ENCODE peak calls at places on chromosome 15, in eight cellular contexts. U, B, E, C, Q, R, X and T are unnamed samples.

GRCh38 chr15:27410986-27411385 is 440.0 kb downstream of the GABRG3 start:
- DNase-seq in B (no peak), Q (no peak), U (no peak), C (no peak), E (no peak), R (no peak), X (no peak), T (no peak)

GRCh38 chr15:75061272-75061671 is 37.9 kb downstream of the PPCDC start:
- DNase-seq in X (no peak), B (no peak), Q (no peak), C (no peak), U (no peak), E (no peak), R (no peak), T (peak)

GRCh38 chr15:88487176-88487795 is 19.8 kb downstream of the MRPS11 start:
- DNase-seq in X (no peak), E (no peak), U (no peak), R (no peak), C (peak), B (no peak), Q (no peak), T (no peak)

GRCh38 chr15:100224206-100225185 is 117.3 kb downstream of the ADAMTS17 start:
- DNase-seq in X (peak), B (no peak), E (no peak), C (no peak), Q (no peak), U (no peak), R (no peak), T (no peak)

GRCh38 chr15:62895905-62896316 is 146.6 kb upstream of the TPM1 start:
- DNase-seq in X (peak), U (no peak), Q (no peak), R (no peak), C (peak), B (no peak), E (no peak), T (no peak)

GRCh38 chr15:63000706-63001105 is 41.8 kb upstream of the TPM1 start:
- DNase-seq in C (no peak), Q (no peak), X (no peak), B (no peak), R (no peak), E (no peak), U (no peak), T (no peak)

GRCh38 chr15:86906406-86906805 is 826.7 kb downstream of the AGBL1 start:
- DNase-seq in U (no peak), B (no peak), C (no peak), Q (no peak), R (no peak), E (no peak), X (no peak), T (no peak)

GRCh38 chr15:80523746-80524145 is 119.6 kb downstream of the ARNT2 start:
- DNase-seq in B (no peak), X (no peak), C (no peak), U (no peak), E (no peak), R (no peak), Q (no peak), T (no peak)

GRCh38 chr15:93051236-93052089 is 37.5 kb downstream of the RGMA start:
- DNase-seq in R (peak), C (no peak), X (no peak), E (no peak), U (no peak), Q (no peak), B (no peak), T (no peak)

GRCh38 chr15:92968926-92969664 is 69.0 kb downstream of the CHD2 start:
- DNase-seq in R (no peak), E (no peak), C (peak), U (no peak), X (no peak), Q (no peak), B (no peak), T (no peak)

GRCh38 chr15:27845535-27846369 is 253.4 kb downstream of the OCA2 start:
- DNase-seq in Q (no peak), U (no peak), C (no peak), R (peak), B (no peak), X (no peak), E (no peak), T (no peak)

GRCh38 chr15:62482715-62483429 is 317.8 kb upstream of the C2CD4B start:
- DNase-seq in E (no peak), Q (no peak), B (peak), R (no peak), U (peak), X (no peak), C (no peak), T (peak)

GRCh38 chr15:66702770-66703539 is 919 bp downstream of the SMAD6 start:
- DNase-seq in Q (no peak), R (no peak), X (no peak), C (no peak), U (peak), E (no peak), B (peak), T (peak)

GRCh38 chr15:96331942-96332853 is 1.7 kb downstream of the NR2F2 start:
- DNase-seq in B (peak), C (peak), X (no peak), U (no peak), R (no peak), Q (no peak), E (no peak), T (no peak)

GRCh38 chr15:25742421-25743159 is 120.5 kb downstream of the ATP10A start:
- DNase-seq in E (no peak), Q (no peak), U (no peak), C (no peak), R (no peak), B (no peak), X (no peak), T (no peak)

GRCh38 chr15:27541581-27541980 is 557.5 kb downstream of the OCA2 start:
- DNase-seq in R (no peak), E (no peak), Q (no peak), U (no peak), B (no peak), C (no peak), X (no peak), T (no peak)

GRCh38 chr15:80070840-80071239 is 11.4 kb downstream of the ZFAND6 start:
- DNase-seq in X (no peak), Q (no peak), C (peak), E (peak), U (peak), B (no peak), R (no peak), T (no peak)

GRCh38 chr15:64930778-64931240 is 19.1 kb downstream of the ANKDD1A start:
- DNase-seq in E (no peak), U (no peak), R (peak), B (no peak), Q (no peak), X (no peak), C (peak), T (no peak)

GRCh38 chr15:74817370-74817737 is 4.7 kb downstream of the LMAN1L start:
- DNase-seq in Q (no peak), U (no peak), R (no peak), B (no peak), C (no peak), E (no peak), X (peak), T (no peak)

GRCh38 chr15:55884223-55884622 is 109.2 kb downstream of the NEDD4 start:
- DNase-seq in X (no peak), U (no peak), C (peak), Q (no peak), B (no peak), E (no peak), R (no peak), T (no peak)

GRCh38 chr15:75156306-75157215 is 45.1 kb upstream of the C15orf39 start:
- DNase-seq in B (no peak), Q (no peak), R (no peak), E (no peak), U (no peak), C (no peak), X (no peak), T (no peak)

GRCh38 chr15:31483924-31484368 is 157.3 kb downstream of the KLF13 start:
- DNase-seq in R (no peak), X (no peak), E (no peak), U (no peak), B (no peak), Q (no peak), C (no peak), T (peak)

GRCh38 chr15:55992769-55993110 is 672 bp downstream of the NEDD4 start:
- DNase-seq in E (no peak), R (no peak), B (no peak), X (no peak), C (peak), U (peak), Q (no peak), T (no peak)

GRCh38 chr15:62559049-62559733 is 394.1 kb upstream of the C2CD4B start:
- DNase-seq in Q (no peak), X (no peak), E (no peak), U (no peak), B (no peak), R (no peak), C (peak), T (no peak)

GRCh38 chr15:96330450-96331140 is at the start of gene NR2F2:
- DNase-seq in X (peak), C (peak), Q (peak), R (peak), U (no peak), B (peak), E (peak), T (peak)

GRCh38 chr15:67082007-67082536 is 16.7 kb downstream of the SMAD3 start:
- DNase-seq in X (no peak), R (no peak), U (peak), B (no peak), Q (no peak), C (no peak), E (no peak), T (peak)

GRCh38 chr15:88908697-88909621 is 4.2 kb downstream of the MFGE8 start:
- DNase-seq in U (no peak), C (no peak), E (no peak), R (no peak), X (no peak), B (peak), Q (no peak), T (no peak)

GRCh38 chr15:98386594-98386993 is 261.7 kb upstream of the IGF1R start:
- DNase-seq in R (no peak), X (no peak), B (no peak), Q (no peak), C (no peak), E (no peak), U (no peak), T (no peak)

GRCh38 chr15:64251658-64252057 is 88.8 kb upstream of the PPIB start:
- DNase-seq in C (no peak), U (no peak), R (no peak), Q (no peak), E (no peak), B (no peak), X (no peak), T (no peak)

GRCh38 chr15:32942286-32942927 is 224.6 kb downstream of the GREM1 start:
- DNase-seq in E (no peak), Q (no peak), U (no peak), R (no peak), C (peak), X (no peak), B (no peak), T (no peak)

DNA sequence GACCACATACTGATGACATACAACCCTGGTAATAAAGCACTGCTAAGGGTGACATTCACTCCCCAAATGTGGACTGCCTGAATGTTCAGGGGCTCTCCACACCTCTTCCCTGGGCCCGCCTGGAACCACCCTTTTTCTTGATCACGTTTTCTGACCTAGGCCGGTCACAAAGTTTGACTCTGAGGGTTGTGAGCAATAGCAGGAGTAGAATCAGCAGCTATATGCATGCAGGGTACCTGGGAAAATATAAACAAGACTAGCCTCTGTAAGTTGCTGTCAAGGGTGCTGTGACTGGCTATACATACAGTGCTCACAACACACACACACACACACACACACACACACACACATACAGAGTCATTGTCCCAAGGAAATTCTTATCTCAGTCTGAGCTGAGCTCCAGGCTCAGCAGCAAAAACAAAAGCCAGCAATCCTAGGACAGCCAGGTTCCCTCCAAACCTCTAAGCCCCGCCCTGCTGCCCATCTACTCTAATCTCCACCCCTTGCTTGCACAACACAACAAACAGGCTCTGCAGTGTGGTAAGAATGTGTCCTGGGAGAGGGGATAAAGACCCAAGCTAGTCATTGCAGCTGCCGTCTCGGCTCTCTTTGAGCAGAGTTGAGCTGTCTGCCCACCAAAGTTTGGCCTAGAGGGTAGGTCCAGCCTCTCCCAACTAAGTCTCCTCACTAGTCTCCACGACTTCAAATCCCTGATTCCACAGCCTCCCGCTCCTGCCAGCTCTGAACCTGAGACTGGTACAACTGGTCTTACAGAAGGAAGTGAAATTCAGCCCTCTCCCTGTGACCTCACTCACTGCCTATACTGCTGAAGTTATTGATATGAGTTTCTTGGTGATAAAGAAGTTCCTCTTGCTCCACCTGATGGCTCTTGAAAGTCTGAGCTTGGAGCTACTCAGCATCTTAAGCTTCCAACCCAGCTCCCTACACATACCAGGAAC is 2.2 kb downstream of the BMF start:
- DNase-seq in C (peak), E (peak), X (peak), B (peak), Q (no peak), R (peak), U (peak), T (no peak)
- TF ChIP-seq CTCF in C (no peak), E (no peak), X (no peak), B (no peak), Q (no peak), R (no peak), U (peak), T (no peak)

DNA sequence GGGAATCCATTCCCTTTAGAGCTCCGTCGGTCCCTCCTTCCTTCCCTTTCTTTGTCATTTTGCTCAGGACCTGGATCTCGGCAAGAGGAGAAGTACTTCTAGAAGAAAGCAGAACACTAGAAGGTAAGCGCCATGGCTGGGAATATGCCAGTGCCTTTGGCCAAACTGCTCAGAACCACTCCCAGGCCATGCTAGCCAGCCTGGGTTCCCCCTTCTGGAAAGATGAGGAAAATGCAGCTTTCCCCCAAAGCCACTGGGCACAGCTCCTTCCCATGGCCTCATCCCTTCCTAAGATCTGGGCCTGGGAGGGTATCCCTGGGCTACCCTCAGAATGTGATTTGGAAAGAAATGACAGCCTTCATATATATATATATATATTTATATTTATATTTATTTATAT is 6.3 kb upstream of the ISL2 start:
- DNase-seq in C (peak), E (no peak), U (no peak), X (peak), R (no peak), B (peak), Q (no peak), T (no peak)
- TF ChIP-seq CTCF in C (peak), E (no peak), U (peak), X (no peak), R (no peak), B (peak), Q (peak), T (no peak)

DNA sequence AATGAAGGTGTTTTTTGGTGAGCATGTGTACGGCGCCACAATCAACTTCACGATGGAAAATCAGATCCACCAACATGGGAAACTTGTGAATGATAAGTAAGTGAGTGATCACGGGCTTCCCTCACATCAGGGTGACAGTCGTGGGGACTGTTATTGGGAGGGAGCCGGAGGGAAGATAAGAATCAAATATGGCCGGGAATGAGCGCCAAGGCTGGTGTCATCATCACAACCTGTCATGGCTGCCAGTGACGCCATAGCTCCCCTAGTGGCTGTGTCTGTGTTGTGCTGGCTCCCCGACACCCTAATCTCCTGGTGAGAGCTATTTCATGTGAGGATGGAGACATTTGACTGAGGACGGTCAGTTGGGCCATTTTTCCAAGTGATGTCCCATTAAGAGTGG is 168.5 kb downstream of the SV2B start:
- DNase-seq in E (no peak), B (no peak), C (no peak), R (no peak), Q (no peak), U (peak), X (no peak), T (peak)
- TF ChIP-seq CTCF in E (peak), B (peak), C (peak), R (no peak), Q (no peak), U (peak), X (no peak), T (peak)

DNA sequence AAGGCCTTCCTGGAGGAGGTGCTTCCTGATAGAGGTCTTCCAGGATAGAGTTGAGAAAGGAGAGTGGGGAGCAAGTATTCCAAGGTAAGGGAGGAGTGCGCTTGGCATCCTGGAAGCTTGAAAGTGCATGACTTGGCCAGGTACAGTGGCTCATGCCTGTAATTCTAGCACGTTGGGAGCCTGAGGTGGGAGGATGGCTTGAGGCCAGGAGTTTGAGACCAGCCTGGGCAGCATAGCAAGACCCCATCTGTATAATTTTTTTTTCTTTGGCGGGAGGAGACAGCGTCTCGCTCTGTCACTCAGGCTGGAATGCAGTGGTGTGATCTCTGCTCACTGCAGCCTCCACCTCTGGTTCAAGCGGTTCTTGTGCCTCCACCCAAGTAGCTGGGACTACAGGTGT is 19.2 kb upstream of the MORF4L1 start:
- DNase-seq in Q (no peak), B (no peak), E (no peak), X (no peak), R (no peak), C (no peak), U (no peak), T (no peak)
- TF ChIP-seq CTCF in Q (no peak), B (no peak), E (no peak), X (no peak), R (no peak), C (no peak), U (no peak), T (no peak)

GRCh38 chr15:40892449-40893012 is 1.7 kb upstream of the VPS18 start:
- DNase-seq in B (no peak), R (no peak), U (no peak), Q (no peak), E (no peak), C (no peak), X (no peak), T (no peak)
- TF ChIP-seq CTCF in B (no peak), R (no peak), U (no peak), Q (no peak), E (no peak), C (no peak), X (no peak), T (no peak)